ENCODE peak calls at places on chromosomes 2 and 18, in ten cellular contexts. H, J, B, N, M, G, D, R, E and L are unnamed samples.

GRCh38 chr2:205868773-205869333 is 186.6 kb downstream of the NRP2 start:
- DNase-seq in G (no peak), D (no peak), M (no peak), J (no peak), N (no peak), B (no peak), H (no peak), E (no peak), R (no peak), L (no peak)

GRCh38 chr2:234880551-234881211 is 71.1 kb upstream of the SH3BP4 start:
- DNase-seq in E (no peak), N (no peak), J (peak), D (peak), H (no peak), R (no peak), G (peak), M (no peak), B (peak), L (no peak)

GRCh38 chr2:74762789-74763188 is 71.1 kb upstream of the HK2 start:
- DNase-seq in J (no peak), B (no peak), H (no peak), G (no peak), R (no peak), M (no peak), E (no peak), D (peak), N (no peak), L (no peak)

GRCh38 chr2:1487758-1488715 is 74.8 kb downstream of the TPO start:
- DNase-seq in B (no peak), D (no peak), N (no peak), M (no peak), G (no peak), J (no peak), E (no peak), H (peak), R (no peak), L (peak)

GRCh38 chr18:23106575-23106974 is 28.7 kb upstream of the CABLES1 start:
- DNase-seq in D (peak), N (no peak), J (peak), M (no peak), G (no peak), R (no peak), B (no peak), E (peak), H (no peak), L (no peak)

GRCh38 chr2:134119117-134119671 is 134.7 kb upstream of the MGAT5 start:
- DNase-seq in J (no peak), E (no peak), M (no peak), G (no peak), D (no peak), H (no peak), N (peak), B (no peak), R (no peak), L (no peak)

GRCh38 chr2:155404433-155405002 is 706.0 kb downstream of the KCNJ3 start:
- DNase-seq in G (no peak), E (no peak), M (no peak), D (no peak), J (no peak), R (no peak), B (no peak), N (no peak), H (no peak), L (no peak)

GRCh38 chr2:85524567-85524923 is 14.4 kb upstream of the MAT2A start:
- DNase-seq in N (no peak), R (no peak), H (peak), D (no peak), G (peak), B (no peak), M (no peak), E (no peak), J (no peak), L (no peak)

GRCh38 chr2:168821992-168822391 is 19.6 kb downstream of the NOSTRIN start:
- DNase-seq in G (no peak), D (no peak), B (no peak), R (no peak), E (no peak), N (no peak), H (no peak), J (no peak), M (no peak), L (no peak)

GRCh38 chr2:3647831-3648651 is 10.0 kb upstream of the ALLC start:
- DNase-seq in B (no peak), J (no peak), G (no peak), R (no peak), N (no peak), D (no peak), M (no peak), E (no peak), H (no peak), L (no peak)

GRCh38 chr2:189305291-189305943 is 125.9 kb upstream of the COL5A2 start:
- DNase-seq in M (no peak), R (no peak), G (no peak), H (no peak), J (no peak), D (no peak), N (no peak), E (no peak), B (no peak), L (no peak)

GRCh38 chr2:37325625-37326071 is 1.0 kb upstream of the PRKD3 start:
- DNase-seq in N (no peak), H (no peak), R (no peak), D (no peak), B (no peak), J (no peak), G (no peak), E (no peak), M (no peak), L (no peak)

GRCh38 chr2:159755788-159756187 is 42.2 kb downstream of the CD302 start:
- DNase-seq in G (no peak), R (no peak), B (no peak), N (no peak), M (peak), D (peak), E (no peak), J (peak), H (no peak), L (no peak)
- TF ChIP-seq EP300 in G (no peak), R (no peak), B (no peak), N (no peak), M (no peak), D (no peak), E (no peak), J (no peak), H (no peak), L (no peak)

GRCh38 chr2:196592331-196592911 is 47.1 kb upstream of the CCDC150 start:
- DNase-seq in M (no peak), H (no peak), E (no peak), R (no peak), G (no peak), N (no peak), D (no peak), J (no peak), B (peak), L (no peak)
- TF ChIP-seq EP300 in M (no peak), H (no peak), E (no peak), R (no peak), G (no peak), N (no peak), D (no peak), J (no peak), B (no peak), L (no peak)

DNA sequence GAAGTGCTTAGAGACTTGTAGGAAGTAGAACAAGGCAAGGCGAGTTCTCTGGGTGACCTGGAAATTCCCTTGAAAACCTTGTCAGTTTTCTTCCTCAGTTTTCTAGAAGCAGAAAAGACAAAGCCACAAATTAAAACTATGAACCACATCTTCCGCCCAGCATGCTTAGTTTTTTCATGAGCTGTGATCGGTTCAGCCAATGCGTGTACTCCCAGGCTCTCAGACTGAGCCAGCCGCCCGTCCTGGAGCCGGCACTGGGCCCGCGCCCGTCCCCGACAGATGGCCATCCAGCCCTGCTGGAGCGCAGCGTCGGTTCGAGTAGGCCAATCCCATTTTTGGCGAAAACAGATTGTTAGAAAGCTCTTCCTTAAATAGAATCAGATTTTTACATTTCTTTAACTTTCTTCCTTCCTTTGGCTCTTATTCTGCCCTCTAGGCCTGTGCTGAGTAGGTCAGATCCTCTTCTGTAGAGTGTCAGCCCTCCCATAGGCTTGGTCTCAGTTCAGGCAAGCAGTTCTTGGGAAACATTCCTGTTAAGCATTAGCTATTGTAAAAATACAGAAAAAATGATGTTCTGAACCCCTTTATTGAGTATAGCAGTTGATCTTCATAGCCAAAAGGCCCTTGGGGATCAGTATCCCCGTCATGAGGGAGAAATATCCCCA is 112.5 kb downstream of the NCK2 start:
- DNase-seq in D (no peak), B (no peak), G (no peak), M (no peak), H (no peak), R (no peak), E (no peak), N (no peak), J (no peak), L (no peak)
- TF ChIP-seq EP300 in D (no peak), B (no peak), G (no peak), M (no peak), H (no peak), R (no peak), E (no peak), N (no peak), J (no peak), L (no peak)

DNA sequence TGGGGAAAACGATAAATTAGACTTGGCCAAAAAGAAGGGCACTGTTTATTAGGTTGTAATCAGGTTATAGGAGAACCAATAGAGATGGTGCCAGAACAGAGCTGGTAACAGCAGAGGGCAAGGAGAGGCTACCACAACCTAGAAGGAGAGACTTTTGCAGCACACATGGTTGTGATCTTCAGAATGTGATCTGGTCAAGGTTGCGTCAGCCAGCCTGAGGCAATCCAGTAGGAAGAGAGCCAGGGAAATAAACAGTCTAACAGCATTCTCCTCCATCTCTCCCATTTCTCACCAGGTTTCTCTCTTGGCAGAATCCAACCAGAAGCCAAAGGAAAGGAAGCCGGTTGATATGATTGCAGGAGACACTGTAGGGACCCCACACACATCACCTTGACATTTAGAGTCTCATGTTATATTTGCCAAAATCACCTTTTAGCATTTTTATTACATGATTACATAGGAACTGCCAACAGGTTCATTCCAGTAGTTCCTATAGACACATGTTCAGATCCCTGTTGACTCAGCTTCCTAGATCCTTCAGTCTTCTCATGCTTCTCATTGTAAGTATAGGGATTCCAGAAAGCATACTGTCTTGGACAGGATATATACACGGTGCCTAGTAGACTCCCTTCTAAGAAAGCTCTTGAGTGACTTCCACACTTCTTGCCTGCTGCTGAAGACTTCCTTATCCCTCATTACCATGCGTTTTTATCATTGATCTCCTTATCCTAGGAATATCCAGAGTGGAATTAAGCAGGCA is 17.6 kb upstream of the SPATS2L start:
- DNase-seq in E (no peak), B (no peak), N (no peak), H (no peak), J (no peak), R (peak), M (no peak), G (no peak), D (no peak), L (no peak)
- TF ChIP-seq EP300 in E (no peak), B (no peak), N (no peak), H (no peak), J (no peak), R (peak), M (no peak), G (no peak), D (no peak), L (no peak)

GRCh38 chr2:160664603-160665145 is 171.1 kb upstream of the RBMS1 start:
- DNase-seq in G (no peak), B (no peak), E (no peak), J (no peak), D (no peak), N (no peak), H (no peak), M (no peak), R (no peak), L (no peak)
- TF ChIP-seq EP300 in G (no peak), B (no peak), E (no peak), J (no peak), D (no peak), N (no peak), H (no peak), M (no peak), R (no peak), L (no peak)

GRCh38 chr2:240397924-240398611 is 37.4 kb upstream of the GPC1 start:
- DNase-seq in N (no peak), E (no peak), G (peak), M (no peak), R (peak), D (no peak), B (peak), H (no peak), J (no peak), L (peak)
- TF ChIP-seq EP300 in N (no peak), E (no peak), G (no peak), M (no peak), R (no peak), D (no peak), B (no peak), H (no peak), J (no peak), L (no peak)

GRCh38 chr2:53312181-53312580 is 455.4 kb upstream of the CHAC2 start:
- DNase-seq in M (no peak), J (no peak), R (no peak), G (no peak), N (no peak), H (no peak), B (no peak), D (no peak), E (no peak), L (no peak)

GRCh38 chr2:53314718-53315117 is 452.9 kb upstream of the CHAC2 start:
- DNase-seq in J (no peak), H (no peak), R (no peak), M (no peak), E (no peak), B (no peak), N (no peak), G (no peak), D (no peak), L (no peak)

GRCh38 chr2:53315170-53315569 is 452.4 kb upstream of the CHAC2 start:
- DNase-seq in H (no peak), D (no peak), G (no peak), R (no peak), N (no peak), M (no peak), J (no peak), E (no peak), B (no peak), L (no peak)

GRCh38 chr2:53317863-53318262 is 449.7 kb upstream of the CHAC2 start:
- DNase-seq in N (no peak), J (no peak), B (no peak), M (no peak), E (no peak), H (no peak), D (no peak), G (no peak), R (no peak), L (no peak)

DNA sequence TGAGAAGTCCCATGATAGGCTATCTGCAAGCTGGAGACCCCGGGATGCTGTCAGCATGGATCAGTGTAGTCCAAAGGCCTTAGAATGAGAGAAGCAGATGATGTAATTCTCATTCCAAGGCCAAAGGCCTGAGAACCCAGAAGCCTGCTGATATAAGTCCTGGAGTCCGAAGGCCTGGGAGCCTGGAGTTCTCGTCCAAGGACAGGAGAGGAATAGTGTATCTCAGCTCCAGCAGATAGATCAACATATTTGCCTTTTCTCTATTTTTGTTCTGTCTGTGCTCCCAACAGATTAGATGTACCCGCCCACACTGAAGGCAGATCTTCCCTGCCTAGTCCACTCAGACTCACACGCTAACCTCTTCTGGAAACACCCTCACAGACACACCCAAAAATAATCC is 454.9 kb upstream of the CHAC2 start:
- DNase-seq in M (no peak), G (no peak), R (no peak), D (no peak), J (no peak), N (no peak), B (no peak), E (no peak), H (no peak), L (no peak)
- TF ChIP-seq EP300 in M (no peak), G (no peak), R (no peak), D (no peak), J (no peak), N (no peak), B (no peak), E (no peak), H (no peak), L (no peak)

GRCh38 chr2:96637385-96638143 is 548 bp downstream of the KANSL3 start:
- DNase-seq in E (peak), M (no peak), G (peak), J (peak), N (peak), B (peak), D (peak), R (peak), H (peak), L (peak)

GRCh38 chr2:96631804-96632435 is 6.2 kb downstream of the KANSL3 start:
- DNase-seq in J (no peak), R (no peak), D (peak), E (no peak), M (no peak), G (no peak), B (no peak), N (no peak), H (no peak), L (no peak)

GRCh38 chr2:96638144-96639121 is at the start of gene KANSL3:
- DNase-seq in D (peak), H (peak), G (peak), N (peak), E (peak), M (peak), R (peak), J (peak), B (peak), L (peak)

GRCh38 chr2:96636772-96637171 is 1.3 kb downstream of the KANSL3 start:
- DNase-seq in G (no peak), H (peak), J (no peak), N (no peak), R (no peak), M (no peak), E (peak), B (no peak), D (no peak), L (no peak)

DNA sequence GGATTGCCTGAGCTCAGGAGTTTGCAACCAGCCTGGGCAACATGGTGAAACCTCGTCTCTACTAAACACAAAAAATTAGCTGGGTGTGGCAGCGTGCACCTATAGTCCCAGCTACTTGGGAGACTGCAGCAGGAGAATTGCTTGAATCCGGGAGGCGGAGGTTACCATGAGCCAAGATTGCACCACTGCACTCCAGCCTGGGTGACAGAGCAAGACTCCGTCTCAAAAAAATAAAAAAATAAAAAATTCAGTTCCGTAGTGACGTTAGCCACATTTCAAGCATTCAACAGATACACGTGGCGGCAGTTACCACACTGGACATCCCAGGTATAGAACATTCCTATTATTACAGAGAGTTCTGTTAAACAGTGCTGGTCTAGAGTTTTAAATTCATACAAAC is 4.5 kb downstream of the KANSL3 start:
- DNase-seq in B (no peak), J (no peak), M (no peak), D (no peak), G (no peak), R (no peak), N (no peak), H (no peak), E (no peak), L (no peak)
- TF ChIP-seq EP300 in B (no peak), J (no peak), M (no peak), D (no peak), G (no peak), R (no peak), N (no peak), H (no peak), E (no peak), L (no peak)